ENCODE peak calls at places on chromosome 1, in nine cellular contexts. G, K, J, Z, P, W, Q, U and L are unnamed samples.

GRCh38 chr1:82979593-82980230 is 1019.2 kb downstream of the TTLL7 start:
- DNase-seq in G (no peak), K (no peak), J (no peak), Z (no peak), P (no peak), W (no peak), Q (no peak), U (no peak), L (no peak)

GRCh38 chr1:150596095-150596892 is 16.9 kb upstream of the MCL1 start:
- DNase-seq in G (no peak), K (no peak), J (peak; percentile 51), Z (no peak), P (no peak), W (no peak), Q (no peak), U (no peak), L (no peak)

GRCh38 chr1:151478923-151479322 is 19.6 kb upstream of the POGZ start:
- DNase-seq in G (no peak), K (no peak), J (no peak), Z (no peak), P (no peak), W (no peak), Q (no peak), U (no peak), L (no peak)

GRCh38 chr1:207259391-207259790 is 62.1 kb upstream of the CD55 start:
- DNase-seq in G (no peak), K (no peak), J (peak; percentile 43), Z (no peak), P (no peak), W (no peak), Q (no peak), U (no peak), L (no peak)

GRCh38 chr1:119549719-119550141 is 42.7 kb downstream of the HSD3B1 start:
- DNase-seq in G (peak; percentile 65), K (peak; percentile 77), J (peak; percentile 73), Z (peak; percentile 11), P (peak; percentile 64), W (peak; percentile 70), Q (peak; percentile 88), U (peak; percentile 65), L (no peak)

GRCh38 chr1:24263746-24264145 is 55.4 kb upstream of the GRHL3 start:
- DNase-seq in G (no peak), K (no peak), J (no peak), Z (no peak), P (no peak), W (no peak), Q (no peak), U (no peak), L (no peak)

GRCh38 chr1:163083690-163084089 is 14.5 kb downstream of the RGS4 start:
- DNase-seq in G (no peak), K (no peak), J (no peak), Z (no peak), P (no peak), W (no peak), Q (no peak), U (no peak), L (no peak)

GRCh38 chr1:205965039-205965630 is 21.9 kb upstream of the SLC26A9 start:
- DNase-seq in G (no peak), K (no peak), J (no peak), Z (no peak), P (no peak), W (no peak), Q (no peak), U (no peak), L (no peak)

GRCh38 chr1:244012232-244012631 is 38.9 kb upstream of the ZBTB18 start:
- DNase-seq in G (no peak), K (no peak), J (peak; percentile 74), Z (peak; percentile 39), P (no peak), W (no peak), Q (no peak), U (no peak), L (no peak)

GRCh38 chr1:164559342-164560070 is 522 bp downstream of the PBX1 start:
- DNase-seq in G (peak; percentile 48), K (peak; percentile 45), J (no peak), Z (no peak), P (peak; percentile 39), W (peak; percentile 58), Q (peak; percentile 59), U (peak; percentile 34), L (no peak)

GRCh38 chr1:89952021-89952995 is 42.6 kb upstream of the ZNF326 start:
- DNase-seq in G (no peak), K (no peak), J (peak; percentile 59), Z (no peak), P (no peak), W (no peak), Q (no peak), U (no peak), L (no peak)

GRCh38 chr1:53729536-53730485 is 9.2 kb downstream of the GLIS1 start:
- DNase-seq in G (no peak), K (no peak), J (no peak), Z (no peak), P (no peak), W (no peak), Q (no peak), U (no peak), L (no peak)

GRCh38 chr1:161359316-161359715 is 8.4 kb downstream of the CFAP126 start:
- DNase-seq in G (no peak), K (no peak), J (no peak), Z (no peak), P (no peak), W (no peak), Q (no peak), U (no peak), L (no peak)

GRCh38 chr1:23010734-23011449 is 4.8 kb downstream of the TEX46 start:
- DNase-seq in G (no peak), K (no peak), J (peak; percentile 53), Z (no peak), P (no peak), W (no peak), Q (no peak), U (no peak), L (no peak)

GRCh38 chr1:31007462-31007991 is 58.0 kb downstream of the PUM1 start:
- DNase-seq in G (no peak), K (no peak), J (peak; percentile 90), Z (peak; percentile 62), P (no peak), W (no peak), Q (no peak), U (no peak), L (no peak)

GRCh38 chr1:45423907-45424678 is 66.9 kb downstream of the TESK2 start:
- DNase-seq in G (no peak), K (no peak), J (no peak), Z (no peak), P (no peak), W (no peak), Q (no peak), U (no peak), L (no peak)

GRCh38 chr1:7149080-7149838 is 364.0 kb downstream of the CAMTA1 start:
- DNase-seq in G (peak; percentile 47), K (peak; percentile 60), J (no peak), Z (no peak), P (peak; percentile 59), W (peak; percentile 51), Q (peak; percentile 84), U (no peak), L (no peak)

GRCh38 chr1:228278432-228278941 is 70.6 kb downstream of the OBSCN start:
- DNase-seq in G (no peak), K (no peak), J (no peak), Z (no peak), P (no peak), W (no peak), Q (no peak), U (no peak), L (no peak)

GRCh38 chr1:109479901-109480300 is 3.8 kb upstream of the ATXN7L2 start:
- DNase-seq in G (no peak), K (no peak), J (no peak), Z (no peak), P (no peak), W (no peak), Q (no peak), U (no peak), L (no peak)

GRCh38 chr1:109477821-109478220 is 5.9 kb upstream of the ATXN7L2 start:
- DNase-seq in G (no peak), K (no peak), J (no peak), Z (no peak), P (no peak), W (no peak), Q (no peak), U (no peak), L (peak; percentile 47)

GRCh38 chr1:109479311-109479710 is 4.4 kb upstream of the ATXN7L2 start:
- DNase-seq in G (no peak), K (no peak), J (no peak), Z (no peak), P (no peak), W (no peak), Q (no peak), U (no peak), L (no peak)

GRCh38 chr1:109476825-109477224 is 6.9 kb upstream of the ATXN7L2 start:
- DNase-seq in G (no peak), K (no peak), J (no peak), Z (no peak), P (no peak), W (no peak), Q (no peak), U (no peak), L (peak; percentile 25)

GRCh38 chr1:109478806-109479205 is 4.9 kb upstream of the ATXN7L2 start:
- DNase-seq in G (peak; percentile 60), K (no peak), J (no peak), Z (no peak), P (no peak), W (peak; percentile 67), Q (peak; percentile 23), U (no peak), L (no peak)
- TF ChIP-seq CTCF in G (no peak), K (no peak), J (no peak), Z (no peak), P (no peak), W (no peak), Q (no peak), U (no peak), L (no peak)

DNA sequence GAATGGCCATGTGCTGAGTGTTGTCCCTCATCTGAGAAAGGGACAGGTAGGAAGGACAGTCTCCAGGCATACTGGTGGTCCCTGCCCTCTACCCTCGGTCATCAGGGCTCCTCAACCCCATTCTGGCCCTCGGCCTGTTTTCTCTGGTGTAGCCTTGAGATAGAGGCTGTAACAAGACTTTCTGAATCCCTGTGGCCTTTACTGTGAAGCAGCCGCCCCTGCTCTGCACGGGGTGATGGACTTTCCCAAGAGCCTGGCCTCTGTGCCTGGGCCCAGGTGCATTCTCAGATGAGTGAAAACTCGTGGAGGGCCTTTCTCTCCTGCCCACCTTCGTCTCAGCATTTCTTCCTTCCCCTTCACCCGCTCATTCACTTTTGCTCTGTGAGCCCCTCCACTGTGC is 3.0 kb upstream of the CASQ1 start:
- DNase-seq in G (no peak), K (no peak), J (no peak), Z (no peak), P (no peak), W (no peak), Q (no peak), U (no peak), L (no peak)
- TF ChIP-seq CTCF in G (no peak), K (no peak), J (no peak), Z (no peak), P (no peak), W (no peak), Q (no peak), U (no peak), L (no peak)

GRCh38 chr1:224051086-224051406 is 62.9 kb upstream of the FBXO28 start:
- DNase-seq in G (no peak), K (no peak), J (no peak), Z (no peak), P (no peak), W (no peak), Q (no peak), U (no peak), L (no peak)
- TF ChIP-seq CTCF in G (no peak), K (no peak), J (no peak), Z (no peak), P (no peak), W (no peak), Q (no peak), U (no peak), L (peak; percentile 31)

GRCh38 chr1:201649776-201650607 is 111.1 kb downstream of the NAV1 start:
- DNase-seq in G (peak; percentile 81), K (peak; percentile 88), J (peak; percentile 77), Z (no peak), P (peak; percentile 74), W (peak; percentile 92), Q (peak; percentile 88), U (peak; percentile 98), L (peak; percentile 84)
- TF ChIP-seq CTCF in G (no peak), K (no peak), J (no peak), Z (peak; percentile 21), P (no peak), W (no peak), Q (no peak), U (peak; percentile 29), L (peak; percentile 36)